ENCODE peak calls at places on chromosomes 6 and 20, in four cellular contexts. L is lower leg skin, T is stomach, F is upper lobe of left lung. M is an unnamed sample.

GRCh38 chr6:33963351-33963750 is 159.5 kb upstream of the MLN start:
- DNase-seq in L (no peak), T (no peak), F (no peak), M (no peak)

GRCh38 chr6:147106759-147107401 is 97.3 kb upstream of the STXBP5 start:
- DNase-seq in L (no peak), T (no peak), F (no peak), M (no peak)

GRCh38 chr6:168440520-168441433 is at the start of gene SMOC2:
- DNase-seq in L (no peak), T (no peak), F (peak), M (no peak)

GRCh38 chr6:169170583-169170955 is 83.1 kb downstream of the THBS2 start:
- DNase-seq in L (no peak), T (no peak), F (no peak), M (no peak)

GRCh38 chr6:132130530-132131298 is 179.5 kb upstream of the CCN2 start:
- DNase-seq in L (peak), T (no peak), F (no peak), M (no peak)

GRCh38 chr6:30101939-30102700 is 10.8 kb downstream of the TRIM31 start:
- DNase-seq in L (peak), T (peak), F (peak), M (peak)

GRCh38 chr6:17881085-17881883 is 106.2 kb downstream of the KIF13A start:
- DNase-seq in L (no peak), T (peak), F (peak), M (no peak)

GRCh38 chr20:31617432-31618104 is 12.5 kb downstream of the ID1 start:
- DNase-seq in L (no peak), T (no peak), F (no peak), M (no peak)

GRCh38 chr6:43919774-43920173 is 149.8 kb downstream of the VEGFA start:
- DNase-seq in L (no peak), T (no peak), F (no peak), M (no peak)

DNA sequence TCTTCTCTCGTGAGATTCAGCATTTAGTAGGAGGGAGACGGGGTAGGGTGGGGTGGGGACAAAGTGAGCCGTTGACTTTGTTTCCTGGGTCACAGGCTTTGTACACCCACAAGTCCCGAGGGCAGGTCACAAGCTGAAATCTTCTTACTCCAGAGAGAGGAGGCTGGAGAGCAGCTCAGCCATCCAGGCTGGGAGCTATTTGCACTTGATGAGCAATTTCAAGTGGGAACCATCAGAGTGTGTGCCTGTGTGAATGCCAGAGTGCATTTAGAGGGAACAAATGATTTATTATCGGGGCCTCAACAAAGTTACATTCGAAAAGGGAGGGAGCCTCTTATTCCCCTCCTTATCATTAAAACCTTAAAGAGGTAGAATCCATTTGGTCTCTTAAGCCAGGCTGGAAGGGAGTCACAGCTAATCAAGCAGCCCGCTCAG is 155.7 kb upstream of the JARID2 start:
- DNase-seq in L (no peak), T (no peak), F (no peak), M (no peak)
- TF ChIP-seq POLR2A in L (no peak), T (no peak), F (no peak), M (no peak)

GRCh38 chr6:10725046-10725445 is 2.2 kb downstream of the TMEM14C start:
- DNase-seq in L (no peak), T (no peak), F (no peak), M (no peak)

GRCh38 chr6:10722570-10722819 is 375 bp upstream of the TMEM14C start:
- DNase-seq in L (no peak), T (no peak), F (no peak), M (no peak)

GRCh38 chr6:10720229-10720959 is 2.5 kb upstream of the TMEM14C start:
- DNase-seq in L (no peak), T (peak), F (peak), M (no peak)

GRCh38 chr6:10721850-10722569 is 860 bp upstream of the TMEM14C start:
- DNase-seq in L (no peak), T (no peak), F (no peak), M (no peak)

DNA sequence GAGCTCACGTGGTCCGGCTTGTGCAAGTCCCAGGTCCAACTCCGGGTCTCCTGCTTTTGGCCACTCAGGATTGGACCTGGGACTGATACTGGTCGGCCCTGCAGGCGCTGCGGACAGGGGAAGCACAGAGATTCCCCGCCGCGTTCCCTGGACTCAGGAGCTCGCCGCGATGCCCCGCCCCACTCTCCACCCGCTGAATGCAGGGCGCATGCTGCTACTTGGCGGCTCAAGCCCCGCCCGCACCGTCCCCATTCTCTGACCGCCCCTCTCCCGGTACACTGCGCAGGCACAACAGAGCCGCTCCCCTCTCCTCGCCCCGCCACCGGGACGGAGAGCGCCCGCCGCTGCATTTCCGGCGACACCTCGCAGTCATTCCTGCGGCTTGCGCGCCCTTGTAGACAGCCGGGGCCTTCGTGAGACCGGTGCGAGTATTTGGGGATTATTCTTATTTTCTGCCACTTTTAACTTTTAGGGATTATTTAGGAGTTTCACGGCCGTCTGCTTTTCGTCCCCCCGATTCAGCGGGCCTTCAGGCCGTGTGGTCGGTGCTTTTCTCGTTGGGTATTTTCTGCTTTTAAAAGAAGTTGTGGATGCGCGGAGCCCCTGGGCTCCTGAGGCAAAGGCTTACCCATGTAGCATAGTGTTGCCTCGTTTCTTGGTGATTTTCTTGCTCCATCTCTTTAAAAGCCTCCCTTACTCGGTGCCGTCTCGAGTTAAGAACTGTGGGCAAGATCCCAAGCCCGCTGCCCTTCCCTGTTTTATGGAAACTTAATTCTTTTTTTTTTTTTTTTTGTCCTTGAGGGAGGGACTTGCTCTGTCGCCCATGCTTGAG is at the start of gene TMEM14C:
- DNase-seq in L (peak), T (peak), F (peak), M (peak)
- TF ChIP-seq POLR2A in L (no peak), T (no peak), F (no peak), M (peak)

GRCh38 chr20:53622247-53623114 is 28.8 kb upstream of the ZNF217 start:
- DNase-seq in L (no peak), T (peak), F (no peak), M (no peak)

GRCh38 chr20:53623127-53623453 is 29.5 kb upstream of the ZNF217 start:
- DNase-seq in L (no peak), T (no peak), F (no peak), M (no peak)

GRCh38 chr20:53626584-53626983 is 32.9 kb upstream of the ZNF217 start:
- DNase-seq in L (no peak), T (no peak), F (no peak), M (no peak)

GRCh38 chr20:53621482-53622246 is 28.0 kb upstream of the ZNF217 start:
- DNase-seq in L (peak), T (peak), F (no peak), M (no peak)

GRCh38 chr20:53623454-53624206 is 30.0 kb upstream of the ZNF217 start:
- DNase-seq in L (peak), T (peak), F (no peak), M (no peak)
- TF ChIP-seq POLR2A in L (no peak), T (no peak), F (no peak), M (no peak)

GRCh38 chr6:19042452-19042851 is 655.3 kb downstream of the RNF144B start:
- DNase-seq in L (no peak), T (no peak), F (no peak), M (no peak)
- TF ChIP-seq POLR2A in L (no peak), T (no peak), F (no peak), M (no peak)

GRCh38 chr20:62652894-62653305 is 10.6 kb downstream of the SLCO4A1 start:
- DNase-seq in L (no peak), T (no peak), F (no peak), M (no peak)

GRCh38 chr20:62650551-62651284 is 8.4 kb downstream of the SLCO4A1 start:
- DNase-seq in L (no peak), T (no peak), F (no peak), M (no peak)

GRCh38 chr20:62653373-62653772 is 11.1 kb downstream of the SLCO4A1 start:
- DNase-seq in L (no peak), T (no peak), F (peak), M (no peak)

GRCh38 chr20:62651285-62652021 is 9.2 kb downstream of the SLCO4A1 start:
- DNase-seq in L (peak), T (peak), F (no peak), M (peak)

DNA sequence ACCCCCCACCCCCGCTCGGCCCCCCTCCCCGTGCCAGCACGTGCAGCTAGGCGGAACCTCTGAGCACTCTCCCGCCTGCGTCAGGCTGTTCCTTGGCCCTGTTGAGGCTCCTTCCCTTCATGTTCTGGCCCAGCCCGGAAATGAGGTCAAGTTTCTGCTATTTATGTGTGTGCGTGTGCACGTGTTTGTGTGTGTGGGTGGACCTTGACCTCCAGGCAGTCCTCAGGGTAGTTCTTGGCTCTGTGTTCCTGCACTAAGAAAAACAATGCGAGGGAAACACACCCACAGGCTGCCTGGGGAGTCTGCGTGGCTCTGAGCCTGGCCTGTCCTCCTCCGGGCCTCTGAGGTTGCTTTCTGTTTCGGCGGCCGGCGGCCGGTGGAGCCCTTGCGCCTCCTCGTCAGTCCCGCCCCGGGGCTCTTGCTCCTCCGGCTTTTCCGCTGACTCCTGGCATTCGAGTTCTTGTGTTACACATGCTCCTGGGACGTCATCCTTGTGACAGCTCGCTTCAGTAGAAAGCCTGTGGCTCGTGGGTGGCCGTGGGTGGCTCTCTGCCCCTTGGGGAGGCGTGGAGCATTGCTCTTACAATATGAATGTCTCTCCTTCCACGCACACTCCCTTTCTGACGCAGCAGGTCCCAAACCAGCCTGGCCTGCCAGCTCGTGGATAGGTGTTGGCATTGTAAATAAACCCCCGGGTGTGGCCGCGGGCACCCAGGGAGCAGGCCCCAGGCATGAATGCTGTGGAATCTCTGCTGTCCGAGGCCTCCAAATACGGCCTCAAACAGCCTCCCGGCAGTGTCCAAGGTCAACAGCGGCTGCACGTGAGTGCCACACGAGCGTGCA is 10.0 kb downstream of the SLCO4A1 start:
- DNase-seq in L (peak), T (peak), F (peak), M (peak)
- TF ChIP-seq POLR2A in L (no peak), T (peak), F (no peak), M (peak)